ENCODE peak calls at places on chromosome X, in five cellular contexts. X, D, F, R and I are unnamed samples.

GRCh38 chrX:132022863-132023116 is 312 bp upstream of the STK26 start:
- DNase-seq in F (no peak), X (no peak), R (no peak), D (no peak), I (no peak)

GRCh38 chrX:114905251-114905650 is 112.2 kb downstream of the IL13RA2 start:
- DNase-seq in X (no peak), R (no peak), D (no peak), F (no peak), I (no peak)

GRCh38 chrX:679161-679979 is 48.8 kb downstream of the SHOX start:
- DNase-seq in D (no peak), X (no peak), F (no peak), R (no peak), I (no peak)

GRCh38 chrX:53685711-53686110 is 808 bp downstream of the HUWE1 start:
- DNase-seq in F (peak; percentile 5), X (no peak), R (no peak), D (no peak), I (no peak)

GRCh38 chrX:337331-337831 is 18.8 kb upstream of the GTPBP6 start:
- DNase-seq in F (no peak), R (no peak), D (no peak), X (no peak), I (no peak)

GRCh38 chrX:26557691-26558321 is 341.8 kb downstream of the MAGEB5 start:
- DNase-seq in F (no peak), X (no peak), R (no peak), D (no peak), I (no peak)

GRCh38 chrX:127596882-127597281 is 455.3 kb downstream of the ACTRT1 start:
- DNase-seq in X (no peak), R (no peak), D (no peak), F (no peak), I (no peak)

GRCh38 chrX:12139934-12140611 is 1.8 kb downstream of the FRMPD4 start:
- DNase-seq in R (no peak), D (no peak), X (no peak), F (no peak), I (no peak)

GRCh38 chrX:131741103-131741581 is 197.3 kb downstream of the OR13H1 start:
- DNase-seq in R (no peak), D (peak; percentile 75), F (peak; percentile 77), X (no peak), I (no peak)

GRCh38 chrX:50941638-50942037 is 31.1 kb downstream of the BMP15 start:
- DNase-seq in X (peak; percentile 21), D (peak; percentile 4), R (no peak), F (no peak), I (no peak)

GRCh38 chrX:70479197-70479969 is 34.7 kb downstream of the DLG3 start:
- DNase-seq in F (peak; percentile 87), D (no peak), R (no peak), X (no peak), I (no peak)

GRCh38 chrX:47158131-47158530 is 13.1 kb downstream of the RBM10 start:
- DNase-seq in F (no peak), X (no peak), R (no peak), D (no peak), I (no peak)

GRCh38 chrX:53594354-53594753 is 92.2 kb downstream of the HUWE1 start:
- DNase-seq in X (no peak), D (no peak), R (no peak), F (peak; percentile 10), I (no peak)

GRCh38 chrX:76064825-76065224 is 108.0 kb upstream of the PBDC1 start:
- DNase-seq in F (no peak), R (no peak), D (no peak), X (no peak), I (no peak)

GRCh38 chrX:63349307-63349706 is 1.8 kb downstream of the SPIN4 start:
- DNase-seq in R (no peak), X (no peak), D (no peak), F (peak; percentile 1), I (no peak)

GRCh38 chrX:109782994-109783711 is 50.1 kb upstream of the ACSL4 start:
- DNase-seq in X (peak; percentile 30), D (no peak), F (peak; percentile 20), R (no peak), I (no peak)

GRCh38 chrX:78124304-78124703 is 15.1 kb downstream of the TAF9B start:
- DNase-seq in D (no peak), F (no peak), X (no peak), R (no peak), I (no peak)

GRCh38 chrX:105314468-105314867 is 94.0 kb upstream of the TEX13A start:
- DNase-seq in R (no peak), X (no peak), F (peak; percentile 82), D (no peak), I (no peak)

GRCh38 chrX:3290561-3290960 is 55.9 kb downstream of the MXRA5 start:
- DNase-seq in D (no peak), X (no peak), R (no peak), F (no peak), I (no peak)

GRCh38 chrX:150712619-150713018 is 19.4 kb downstream of the MTMR1 start:
- DNase-seq in R (no peak), D (no peak), F (no peak), X (no peak), I (no peak)

GRCh38 chrX:11210397-11210796 is 82.8 kb upstream of the AMELX start:
- DNase-seq in F (peak; percentile 24), D (no peak), R (no peak), X (no peak), I (no peak)

GRCh38 chrX:23815376-23815775 is 32.4 kb downstream of the SAT1 start:
- DNase-seq in X (no peak), R (no peak), D (no peak), F (no peak), I (no peak)

GRCh38 chrX:97995834-97996233 is 1112.1 kb downstream of the RPA4 start:
- DNase-seq in F (no peak), X (no peak), D (no peak), R (no peak), I (no peak)

GRCh38 chrX:148363836-148364235 is 136.6 kb upstream of the AFF2 start:
- DNase-seq in X (no peak), D (no peak), R (no peak), F (no peak), I (no peak)

GRCh38 chrX:150982235-150982785 is 825 bp upstream of the HMGB3 start:
- DNase-seq in F (no peak), D (no peak), R (no peak), X (no peak), I (no peak)

GRCh38 chrX:21870494-21870893 is 14.7 kb downstream of the YY2 start:
- DNase-seq in X (no peak), F (no peak), D (no peak), R (no peak), I (no peak)

GRCh38 chrX:7225338-7225737 is 77.4 kb upstream of the PUDP start:
- DNase-seq in F (no peak), D (no peak), R (no peak), X (no peak), I (no peak)

GRCh38 chrX:17266171-17266570 is 108.8 kb upstream of the NHS start:
- DNase-seq in R (no peak), F (no peak), X (no peak), D (no peak), I (no peak)

GRCh38 chrX:152640039-152640818 is 2.5 kb downstream of the GABRQ start:
- DNase-seq in R (no peak), F (peak; percentile 33), D (no peak), X (no peak), I (no peak)